ENCODE peak calls at places on chromosomes 12 and 14, in eight cellular contexts. Z is AG09319, F is MCF 10A, K is HFF-Myc, H is fibroblast of pulmonary artery, A is breast epithelium, B is mammary epithelial cell, J is cardiac muscle cell. O is an unnamed sample.

GRCh38 chr14:104865069-104865630 is at the start of gene CEP170B:
- DNase-seq in Z (no peak), F (peak), K (no peak), H (peak), A (no peak), B (peak), J (peak), O (peak)

GRCh38 chr14:61430066-61430757 is 108.8 kb downstream of the PRKCH start:
- DNase-seq in Z (no peak), F (no peak), K (no peak), H (no peak), A (no peak), B (no peak), J (no peak), O (no peak)

GRCh38 chr12:58459191-58459590 is 461.1 kb downstream of the LRIG3 start:
- DNase-seq in Z (no peak), F (no peak), K (no peak), H (no peak), A (no peak), B (no peak), J (peak), O (no peak)

GRCh38 chr14:83709116-83709515 is 1820.8 kb upstream of the FLRT2 start:
- DNase-seq in Z (no peak), F (peak), K (no peak), H (no peak), A (no peak), B (no peak), J (no peak), O (no peak)

GRCh38 chr14:45065540-45065939 is 18.4 kb upstream of the PRPF39 start:
- DNase-seq in Z (no peak), F (no peak), K (no peak), H (no peak), A (no peak), B (no peak), J (no peak), O (no peak)

GRCh38 chr12:43482311-43483085 is 69.5 kb downstream of the ADAMTS20 start:
- DNase-seq in Z (no peak), F (no peak), K (no peak), H (no peak), A (no peak), B (no peak), J (no peak), O (no peak)

GRCh38 chr14:72444701-72445100 is 449.2 kb downstream of the DPF3 start:
- DNase-seq in Z (no peak), F (peak), K (no peak), H (no peak), A (no peak), B (peak), J (no peak), O (no peak)

GRCh38 chr14:73426877-73427276 is 31.5 kb downstream of the NUMB start:
- DNase-seq in Z (peak), F (no peak), K (no peak), H (peak), A (no peak), B (no peak), J (peak), O (no peak)

GRCh38 chr12:24378548-24379011 is 429.1 kb upstream of the SOX5 start:
- DNase-seq in Z (no peak), F (no peak), K (peak), H (no peak), A (no peak), B (no peak), J (no peak), O (no peak)

GRCh38 chr12:87953257-87953860 is 75.8 kb downstream of the C12orf50 start:
- DNase-seq in Z (peak), F (peak), K (peak), H (peak), A (no peak), B (peak), J (peak), O (no peak)

GRCh38 chr14:75286313-75286712 is 7.7 kb downstream of the FOS start:
- DNase-seq in Z (no peak), F (no peak), K (no peak), H (no peak), A (no peak), B (no peak), J (no peak), O (no peak)

GRCh38 chr12:22412581-22412980 is 78.1 kb upstream of the ST8SIA1 start:
- DNase-seq in Z (no peak), F (no peak), K (no peak), H (no peak), A (no peak), B (no peak), J (no peak), O (no peak)

GRCh38 chr12:26831959-26832816 is 806 bp downstream of the ITPR2 start:
- DNase-seq in Z (no peak), F (peak), K (no peak), H (peak), A (peak), B (peak), J (peak), O (peak)

GRCh38 chr12:47082963-47083621 is 3.3 kb upstream of the AMIGO2 start:
- DNase-seq in Z (peak), F (peak), K (peak), H (peak), A (no peak), B (peak), J (peak), O (no peak)

GRCh38 chr14:64702493-64703392 is 1.5 kb upstream of the PLEKHG3 start:
- DNase-seq in Z (no peak), F (peak), K (no peak), H (no peak), A (peak), B (peak), J (no peak), O (no peak)

GRCh38 chr14:68976160-68977067 is 2.7 kb downstream of the ACTN1 start:
- DNase-seq in Z (no peak), F (peak), K (no peak), H (no peak), A (peak), B (peak), J (peak), O (no peak)

GRCh38 chr12:121916719-121917118 is 1.7 kb upstream of the CFAP251 start:
- DNase-seq in Z (no peak), F (no peak), K (no peak), H (peak), A (no peak), B (no peak), J (peak), O (no peak)
- TF ChIP-seq CTCF in Z (peak), F (no peak), K (peak), H (peak), A (no peak), B (no peak), J (peak), O (peak)

GRCh38 chr12:124565656-124566180 is 1.7 kb downstream of the NCOR2 start:
- DNase-seq in Z (no peak), F (no peak), K (no peak), H (no peak), A (no peak), B (no peak), J (no peak), O (no peak)

GRCh38 chr12:124567035-124567672 is at the start of gene NCOR2:
- DNase-seq in Z (no peak), F (peak), K (no peak), H (no peak), A (no peak), B (no peak), J (no peak), O (no peak)

GRCh38 chr12:124567673-124568373 is 411 bp upstream of the NCOR2 start:
- DNase-seq in Z (peak), F (peak), K (peak), H (peak), A (peak), B (peak), J (peak), O (peak)

GRCh38 chr12:124565071-124565491 is 2.3 kb downstream of the NCOR2 start:
- DNase-seq in Z (no peak), F (no peak), K (no peak), H (no peak), A (no peak), B (no peak), J (no peak), O (no peak)

GRCh38 chr12:124566181-124567034 is 1.0 kb downstream of the NCOR2 start:
- DNase-seq in Z (peak), F (peak), K (peak), H (peak), A (peak), B (peak), J (peak), O (no peak)
- TF ChIP-seq CTCF in Z (no peak), F (no peak), K (no peak), H (no peak), A (no peak), B (no peak), J (no peak), O (no peak)

GRCh38 chr12:13701502-13701901 is 279.9 kb downstream of the GRIN2B start:
- DNase-seq in Z (no peak), F (no peak), K (no peak), H (no peak), A (no peak), B (no peak), J (no peak), O (no peak)
- TF ChIP-seq CTCF in Z (no peak), F (no peak), K (no peak), H (no peak), A (no peak), B (no peak), J (no peak), O (no peak)

GRCh38 chr14:19941668-19942067 is 11.0 kb downstream of the OR4K1 start:
- DNase-seq in Z (no peak), F (no peak), K (no peak), H (no peak), A (no peak), B (no peak), J (no peak), O (no peak)
- TF ChIP-seq CTCF in Z (no peak), F (no peak), K (no peak), H (no peak), A (no peak), B (no peak), J (no peak), O (no peak)

GRCh38 chr14:93788557-93789365 is 476 bp upstream of the PRIMA1 start:
- DNase-seq in Z (no peak), F (peak), K (no peak), H (no peak), A (peak), B (peak), J (peak), O (peak)
- TF ChIP-seq CTCF in Z (no peak), F (peak), K (no peak), H (no peak), A (peak), B (no peak), J (no peak), O (peak)

GRCh38 chr14:86654558-86655184 is 1124.7 kb downstream of the FLRT2 start:
- DNase-seq in Z (no peak), F (peak), K (peak), H (peak), A (no peak), B (peak), J (peak), O (no peak)
- TF ChIP-seq CTCF in Z (no peak), F (peak), K (peak), H (peak), A (no peak), B (peak), J (peak), O (peak)

GRCh38 chr14:22380511-22381455 is 208.2 kb downstream of the DAD1 start:
- DNase-seq in Z (no peak), F (no peak), K (no peak), H (no peak), A (no peak), B (no peak), J (peak), O (no peak)

GRCh38 chr14:22379727-22380126 is 209.3 kb downstream of the DAD1 start:
- DNase-seq in Z (no peak), F (no peak), K (no peak), H (no peak), A (no peak), B (no peak), J (no peak), O (no peak)

GRCh38 chr14:22370084-22370847 is 218.8 kb downstream of the DAD1 start:
- DNase-seq in Z (no peak), F (peak), K (no peak), H (no peak), A (peak), B (peak), J (peak), O (no peak)

GRCh38 chr14:22378181-22378580 is 210.8 kb downstream of the DAD1 start:
- DNase-seq in Z (no peak), F (no peak), K (no peak), H (no peak), A (no peak), B (no peak), J (no peak), O (no peak)

GRCh38 chr14:22375321-22375930 is 213.6 kb downstream of the DAD1 start:
- DNase-seq in Z (no peak), F (peak), K (no peak), H (peak), A (no peak), B (peak), J (peak), O (no peak)
- TF ChIP-seq CTCF in Z (peak), F (peak), K (peak), H (peak), A (peak), B (peak), J (peak), O (peak)

GRCh38 chr12:6279631-6280030 is 30.9 kb upstream of the PLEKHG6 start:
- DNase-seq in Z (no peak), F (no peak), K (no peak), H (no peak), A (peak), B (no peak), J (no peak), O (no peak)

GRCh38 chr12:6279256-6279628 is 31.2 kb upstream of the PLEKHG6 start:
- DNase-seq in Z (no peak), F (no peak), K (no peak), H (no peak), A (no peak), B (no peak), J (no peak), O (no peak)

GRCh38 chr12:6280672-6281071 is 29.8 kb upstream of the PLEKHG6 start:
- DNase-seq in Z (no peak), F (no peak), K (no peak), H (no peak), A (no peak), B (no peak), J (no peak), O (no peak)

GRCh38 chr12:6281081-6281809 is 29.2 kb upstream of the PLEKHG6 start:
- DNase-seq in Z (no peak), F (no peak), K (no peak), H (no peak), A (no peak), B (no peak), J (no peak), O (no peak)

DNA sequence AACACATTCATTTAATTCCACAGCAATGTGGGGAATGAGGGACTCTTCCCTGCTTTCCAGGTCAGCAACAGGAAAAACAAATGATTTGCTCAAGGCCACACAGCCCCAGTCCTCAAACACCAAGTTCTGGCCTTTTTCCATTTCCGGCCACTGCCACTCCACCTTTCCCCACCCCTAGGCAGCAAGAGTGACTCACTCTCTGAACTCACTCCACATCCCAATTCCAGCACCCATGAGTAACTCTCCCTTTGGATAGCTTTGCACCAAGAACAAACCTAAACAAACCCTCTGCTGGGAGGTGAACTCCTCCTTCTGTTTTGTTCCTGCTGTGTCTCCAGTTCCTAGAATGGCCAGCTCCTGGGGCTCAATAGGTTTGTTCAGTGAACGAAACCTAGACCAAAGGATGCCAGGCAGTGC is 30.4 kb upstream of the PLEKHG6 start:
- DNase-seq in Z (peak), F (peak), K (peak), H (peak), A (peak), B (peak), J (peak), O (no peak)
- TF ChIP-seq CTCF in Z (no peak), F (no peak), K (no peak), H (peak), A (no peak), B (no peak), J (no peak), O (no peak)

DNA sequence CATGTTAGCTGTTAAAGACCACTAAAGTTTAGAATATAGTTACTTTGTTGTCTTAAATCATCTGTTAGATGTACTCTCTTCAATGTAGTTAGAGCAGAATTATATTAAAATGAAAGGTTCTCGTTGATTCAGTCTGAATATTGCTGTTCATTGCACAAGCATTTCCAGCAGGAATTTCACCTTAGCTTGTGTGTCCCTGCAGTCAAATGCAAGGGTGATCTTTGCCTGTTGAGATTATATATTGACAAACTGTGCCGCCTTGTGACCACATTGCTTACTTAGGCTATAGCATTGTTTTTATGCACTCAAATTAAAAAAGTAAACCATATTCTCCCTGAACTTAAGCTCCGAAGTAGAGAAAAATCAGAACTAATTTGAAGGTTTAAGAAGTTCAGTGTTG is 39.5 kb downstream of the ATP2A2 start:
- DNase-seq in Z (no peak), F (no peak), K (no peak), H (no peak), A (no peak), B (no peak), J (no peak), O (no peak)
- TF ChIP-seq CTCF in Z (no peak), F (no peak), K (no peak), H (no peak), A (no peak), B (no peak), J (no peak), O (no peak)

DNA sequence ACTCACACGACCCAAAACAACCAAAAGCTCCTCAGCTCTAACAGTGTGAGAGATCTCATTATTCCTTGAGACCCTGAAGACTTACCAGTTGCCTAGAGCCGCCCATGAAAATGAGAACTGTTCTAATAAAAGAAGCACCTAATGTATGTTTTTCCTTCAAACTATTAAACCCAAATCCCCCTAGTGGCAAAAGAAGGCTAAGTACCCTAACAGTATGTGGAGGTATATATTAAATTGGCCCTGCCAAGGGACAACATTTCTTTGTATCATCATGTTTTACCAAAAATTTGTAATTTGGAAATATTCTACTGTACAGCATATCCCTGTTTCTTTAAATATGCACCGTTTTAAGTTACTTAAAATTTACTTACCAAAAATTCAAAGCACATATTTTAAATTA is 38.0 kb upstream of the PPFIA2 start:
- DNase-seq in Z (no peak), F (peak), K (no peak), H (peak), A (no peak), B (peak), J (peak), O (no peak)
- TF ChIP-seq CTCF in Z (peak), F (peak), K (no peak), H (peak), A (no peak), B (peak), J (peak), O (peak)

O was measured in type B pancreatic cell.